ENCODE peak calls at places on chromosomes 12 and 14, in four cellular contexts. One of them, this sample, is unnamed.

GRCh38 chr12:56988207-56988739 is 18.1 kb downstream of the ZBTB39 start:
- DNase-seq in PC-9: no peak
- DNase-seq in IMR-90: no peak
- DNase-seq in omental fat pad: no peak
- DNase-seq in this sample: no peak

GRCh38 chr12:27940756-27941402 is 31.7 kb downstream of the PTHLH start:
- DNase-seq in PC-9: peak; percentile 81
- DNase-seq in IMR-90: peak; percentile 82
- DNase-seq in omental fat pad: peak; percentile 48
- DNase-seq in this sample: peak; percentile 72

GRCh38 chr12:110844551-110845395 is 2.0 kb upstream of the CCDC63 start:
- DNase-seq in PC-9: peak; percentile 25
- DNase-seq in IMR-90: no peak
- DNase-seq in omental fat pad: no peak
- DNase-seq in this sample: no peak

GRCh38 chr14:50231475-50232275 is at the start of gene SOS2:
- DNase-seq in PC-9: peak; percentile 82
- DNase-seq in IMR-90: peak; percentile 71
- DNase-seq in omental fat pad: peak; percentile 55
- DNase-seq in this sample: peak; percentile 93

GRCh38 chr14:56211124-56211523 is 92.9 kb downstream of the PELI2 start:
- DNase-seq in PC-9: no peak
- DNase-seq in IMR-90: no peak
- DNase-seq in omental fat pad: no peak
- DNase-seq in this sample: no peak

GRCh38 chr12:32549675-32550079 is 129.4 kb upstream of the DNM1L start:
- DNase-seq in PC-9: no peak
- DNase-seq in IMR-90: peak; percentile 61
- DNase-seq in omental fat pad: no peak
- DNase-seq in this sample: no peak

GRCh38 chr14:47278233-47278842 is 397.1 kb downstream of the MDGA2 start:
- DNase-seq in PC-9: peak; percentile 9
- DNase-seq in IMR-90: no peak
- DNase-seq in omental fat pad: no peak
- DNase-seq in this sample: peak; percentile 78

GRCh38 chr14:80924365-80925103 is 17.0 kb downstream of the CEP128 start:
- DNase-seq in PC-9: no peak
- DNase-seq in IMR-90: no peak
- DNase-seq in omental fat pad: no peak
- DNase-seq in this sample: no peak

GRCh38 chr14:63986789-63987533 is 134.2 kb downstream of the SYNE2 start:
- DNase-seq in PC-9: no peak
- DNase-seq in IMR-90: peak; percentile 78
- DNase-seq in omental fat pad: no peak
- DNase-seq in this sample: no peak

GRCh38 chr12:51941011-51941561 is 10.4 kb upstream of the ACVR1B start:
- DNase-seq in PC-9: no peak
- DNase-seq in IMR-90: peak; percentile 77
- DNase-seq in omental fat pad: no peak
- DNase-seq in this sample: no peak

GRCh38 chr12:82954064-82954463 is 267.4 kb downstream of the TMTC2 start:
- DNase-seq in PC-9: no peak
- DNase-seq in IMR-90: no peak
- DNase-seq in omental fat pad: no peak
- DNase-seq in this sample: no peak

GRCh38 chr12:82959821-82960220 is 273.1 kb downstream of the TMTC2 start:
- DNase-seq in PC-9: no peak
- DNase-seq in IMR-90: no peak
- DNase-seq in omental fat pad: no peak
- DNase-seq in this sample: no peak

GRCh38 chr12:82955020-82955419 is 268.3 kb downstream of the TMTC2 start:
- DNase-seq in PC-9: no peak
- DNase-seq in IMR-90: no peak
- DNase-seq in omental fat pad: no peak
- DNase-seq in this sample: no peak

GRCh38 chr12:82954572-82954971 is 267.9 kb downstream of the TMTC2 start:
- DNase-seq in PC-9: no peak
- DNase-seq in IMR-90: no peak
- DNase-seq in omental fat pad: no peak
- DNase-seq in this sample: no peak

GRCh38 chr12:82958966-82959365 is 272.3 kb downstream of the TMTC2 start:
- DNase-seq in PC-9: no peak
- DNase-seq in IMR-90: no peak
- DNase-seq in omental fat pad: no peak
- DNase-seq in this sample: no peak
- TF ChIP-seq CTCF in PC-9: no peak
- TF ChIP-seq CTCF in IMR-90: no peak
- TF ChIP-seq CTCF in omental fat pad: no peak
- TF ChIP-seq CTCF in this sample: no peak

GRCh38 chr12:58306266-58306995 is 365.1 kb downstream of the ATP23 start:
- DNase-seq in PC-9: no peak
- DNase-seq in IMR-90: no peak
- DNase-seq in omental fat pad: no peak
- DNase-seq in this sample: no peak

GRCh38 chr12:58309806-58310205 is 368.4 kb downstream of the ATP23 start:
- DNase-seq in PC-9: no peak
- DNase-seq in IMR-90: no peak
- DNase-seq in omental fat pad: no peak
- DNase-seq in this sample: no peak

GRCh38 chr12:58313091-58313855 is 371.9 kb downstream of the ATP23 start:
- DNase-seq in PC-9: no peak
- DNase-seq in IMR-90: peak; percentile 88
- DNase-seq in omental fat pad: no peak
- DNase-seq in this sample: no peak

GRCh38 chr12:58310828-58311273 is 369.5 kb downstream of the ATP23 start:
- DNase-seq in PC-9: peak; percentile 17
- DNase-seq in IMR-90: peak; percentile 99
- DNase-seq in omental fat pad: no peak
- DNase-seq in this sample: no peak

GRCh38 chr12:58310368-58310767 is 369.0 kb downstream of the ATP23 start:
- DNase-seq in PC-9: no peak
- DNase-seq in IMR-90: peak; percentile 78
- DNase-seq in omental fat pad: no peak
- DNase-seq in this sample: no peak
- TF ChIP-seq CTCF in PC-9: no peak
- TF ChIP-seq CTCF in IMR-90: peak; percentile 20
- TF ChIP-seq CTCF in omental fat pad: no peak
- TF ChIP-seq CTCF in this sample: no peak

GRCh38 chr14:29925106-29925722 is 2.4 kb downstream of the PRKD1 start:
- DNase-seq in PC-9: no peak
- DNase-seq in IMR-90: peak; percentile 80
- DNase-seq in omental fat pad: no peak
- DNase-seq in this sample: no peak
- TF ChIP-seq CTCF in PC-9: no peak
- TF ChIP-seq CTCF in IMR-90: no peak
- TF ChIP-seq CTCF in omental fat pad: no peak
- TF ChIP-seq CTCF in this sample: no peak

DNA sequence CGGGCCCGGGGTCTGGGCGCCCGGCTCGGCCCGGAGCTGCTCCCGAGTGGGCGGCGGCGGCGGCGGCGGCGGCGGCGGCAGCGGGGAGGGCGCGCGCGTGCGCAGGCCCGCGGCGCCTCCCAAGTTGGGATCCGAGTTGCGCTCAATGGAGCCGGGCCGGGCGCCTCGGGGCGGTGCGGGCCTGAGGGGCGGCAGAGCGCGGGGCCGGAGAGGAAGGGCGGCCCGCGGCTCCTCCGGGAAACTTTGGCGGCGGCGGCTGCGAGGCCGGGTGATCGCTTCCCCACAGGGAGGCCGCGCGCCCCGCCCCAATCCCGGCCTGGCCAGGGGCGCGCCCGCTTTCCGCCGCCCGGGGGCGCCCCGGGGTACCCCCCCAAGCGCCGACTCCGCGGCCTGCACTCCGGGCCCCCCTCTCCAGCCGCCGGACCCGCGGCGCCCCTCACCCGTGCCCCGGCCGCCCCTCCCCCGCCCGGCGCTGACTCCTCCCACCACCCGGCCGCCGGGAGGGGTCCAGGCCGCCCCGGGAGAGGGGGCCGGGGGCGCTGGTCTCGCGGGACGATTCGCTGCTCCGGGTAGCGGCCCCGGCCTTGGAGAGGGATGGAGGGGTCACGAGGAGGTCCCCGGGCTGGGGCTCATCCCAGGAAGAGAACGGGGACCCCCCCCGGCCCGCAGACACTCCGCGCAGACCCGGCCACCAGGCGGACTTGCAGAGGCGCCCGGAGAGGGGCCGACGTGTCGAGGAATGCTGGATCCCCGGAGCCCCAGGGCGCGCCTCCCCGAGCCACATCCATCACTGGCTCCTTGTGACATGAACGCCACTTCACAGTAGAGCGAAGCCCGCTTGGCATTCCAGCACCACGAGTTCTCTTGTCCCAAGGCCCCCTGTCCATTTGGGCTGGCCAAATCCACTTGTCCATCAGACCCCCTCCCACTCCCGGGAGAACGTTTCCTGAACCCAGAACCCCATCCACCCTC is at the start of gene RILPL1:
- DNase-seq in PC-9: peak; percentile 45
- DNase-seq in IMR-90: peak; percentile 32
- DNase-seq in omental fat pad: no peak
- DNase-seq in this sample: peak; percentile 76
- TF ChIP-seq CTCF in PC-9: no peak
- TF ChIP-seq CTCF in IMR-90: peak; percentile 48
- TF ChIP-seq CTCF in omental fat pad: no peak
- TF ChIP-seq CTCF in this sample: no peak

GRCh38 chr12:9751204-9752144 is 9.2 kb downstream of the CD69 start:
- DNase-seq in PC-9: no peak
- DNase-seq in IMR-90: peak; percentile 16
- DNase-seq in omental fat pad: no peak
- DNase-seq in this sample: no peak
- TF ChIP-seq CTCF in PC-9: peak; percentile 42
- TF ChIP-seq CTCF in IMR-90: peak; percentile 51
- TF ChIP-seq CTCF in omental fat pad: no peak
- TF ChIP-seq CTCF in this sample: no peak

GRCh38 chr12:69290545-69291277 is 51.3 kb downstream of the CPSF6 start:
- DNase-seq in PC-9: peak; percentile 67
- DNase-seq in IMR-90: peak; percentile 76
- DNase-seq in omental fat pad: peak; percentile 47
- DNase-seq in this sample: peak; percentile 84
- TF ChIP-seq CTCF in PC-9: peak; percentile 91
- TF ChIP-seq CTCF in IMR-90: peak; percentile 77
- TF ChIP-seq CTCF in omental fat pad: no peak
- TF ChIP-seq CTCF in this sample: peak; percentile 94

GRCh38 chr14:23915559-23915958 is 38.0 kb upstream of the DHRS4 start:
- DNase-seq in PC-9: no peak
- DNase-seq in IMR-90: no peak
- DNase-seq in omental fat pad: no peak
- DNase-seq in this sample: no peak

GRCh38 chr14:23910081-23910875 is 43.3 kb upstream of the DHRS4 start:
- DNase-seq in PC-9: peak; percentile 56
- DNase-seq in IMR-90: peak; percentile 48
- DNase-seq in omental fat pad: no peak
- DNase-seq in this sample: peak; percentile 63

GRCh38 chr14:23916446-23916845 is 37.1 kb upstream of the DHRS4 start:
- DNase-seq in PC-9: no peak
- DNase-seq in IMR-90: no peak
- DNase-seq in omental fat pad: no peak
- DNase-seq in this sample: no peak

GRCh38 chr14:23916038-23916437 is 37.5 kb upstream of the DHRS4 start:
- DNase-seq in PC-9: no peak
- DNase-seq in IMR-90: no peak
- DNase-seq in omental fat pad: no peak
- DNase-seq in this sample: no peak

GRCh38 chr14:23910876-23911210 is 42.7 kb upstream of the DHRS4 start:
- DNase-seq in PC-9: no peak
- DNase-seq in IMR-90: no peak
- DNase-seq in omental fat pad: no peak
- DNase-seq in this sample: no peak
- TF ChIP-seq CTCF in PC-9: no peak
- TF ChIP-seq CTCF in IMR-90: no peak
- TF ChIP-seq CTCF in omental fat pad: no peak
- TF ChIP-seq CTCF in this sample: no peak